ENCODE peak calls at places on chromosomes 3 and 15, in nine cellular contexts. S is ovary, E is AG04450, K is IMR-90, P is PC-9, Z is pancreas, H is psoas muscle, M is HL-60, U is OCI-LY7. C is an unnamed sample.

GRCh38 chr15:43912991-43913927 is 86.5 kb downstream of the WDR76 start:
- DNase-seq in S (no peak), E (peak; percentile 90), K (peak; percentile 99), P (peak; percentile 86), Z (no peak), H (no peak), M (no peak), U (no peak), C (no peak)

GRCh38 chr3:128619146-128619890 is 31.3 kb downstream of the RPN1 start:
- DNase-seq in S (no peak), E (peak; percentile 67), K (peak; percentile 96), P (no peak), Z (no peak), H (no peak), M (peak; percentile 82), U (no peak), C (no peak)

GRCh38 chr15:79437275-79438000 is 5.3 kb downstream of the MINAR1 start:
- DNase-seq in S (no peak), E (no peak), K (no peak), P (no peak), Z (no peak), H (no peak), M (no peak), U (no peak), C (no peak)

GRCh38 chr15:29860872-29861271 is 38.6 kb upstream of the TJP1 start:
- DNase-seq in S (no peak), E (no peak), K (peak; percentile 37), P (no peak), Z (no peak), H (no peak), M (no peak), U (no peak), C (no peak)

GRCh38 chr15:63930034-63930433 is 96.3 kb upstream of the HERC1 start:
- DNase-seq in S (no peak), E (no peak), K (no peak), P (no peak), Z (no peak), H (no peak), M (no peak), U (no peak), C (no peak)

GRCh38 chr15:78697449-78697848 is 56.4 kb upstream of the CHRNB4 start:
- DNase-seq in S (no peak), E (no peak), K (no peak), P (no peak), Z (no peak), H (no peak), M (no peak), U (no peak), C (no peak)

GRCh38 chr3:122024800-122025199 is 2.8 kb upstream of the ILDR1 start:
- DNase-seq in S (no peak), E (no peak), K (no peak), P (no peak), Z (no peak), H (no peak), M (no peak), U (no peak), C (no peak)

GRCh38 chr15:89179966-89180875 is 41.2 kb downstream of the RLBP1 start:
- DNase-seq in S (no peak), E (no peak), K (peak; percentile 32), P (no peak), Z (no peak), H (no peak), M (no peak), U (no peak), C (no peak)

GRCh38 chr3:46107682-46108081 is 80.4 kb upstream of the XCR1 start:
- DNase-seq in S (no peak), E (no peak), K (no peak), P (no peak), Z (no peak), H (no peak), M (no peak), U (no peak), C (no peak)

GRCh38 chr3:46102780-46103130 is 75.5 kb upstream of the XCR1 start:
- DNase-seq in S (no peak), E (no peak), K (no peak), P (no peak), Z (no peak), H (no peak), M (no peak), U (no peak), C (no peak)

GRCh38 chr3:46102059-46102779 is 74.9 kb upstream of the XCR1 start:
- DNase-seq in S (no peak), E (no peak), K (no peak), P (no peak), Z (no peak), H (no peak), M (no peak), U (no peak), C (no peak)

GRCh38 chr3:46104706-46105105 is 77.4 kb upstream of the XCR1 start:
- DNase-seq in S (no peak), E (no peak), K (no peak), P (peak; percentile 78), Z (no peak), H (no peak), M (no peak), U (no peak), C (no peak)

DNA sequence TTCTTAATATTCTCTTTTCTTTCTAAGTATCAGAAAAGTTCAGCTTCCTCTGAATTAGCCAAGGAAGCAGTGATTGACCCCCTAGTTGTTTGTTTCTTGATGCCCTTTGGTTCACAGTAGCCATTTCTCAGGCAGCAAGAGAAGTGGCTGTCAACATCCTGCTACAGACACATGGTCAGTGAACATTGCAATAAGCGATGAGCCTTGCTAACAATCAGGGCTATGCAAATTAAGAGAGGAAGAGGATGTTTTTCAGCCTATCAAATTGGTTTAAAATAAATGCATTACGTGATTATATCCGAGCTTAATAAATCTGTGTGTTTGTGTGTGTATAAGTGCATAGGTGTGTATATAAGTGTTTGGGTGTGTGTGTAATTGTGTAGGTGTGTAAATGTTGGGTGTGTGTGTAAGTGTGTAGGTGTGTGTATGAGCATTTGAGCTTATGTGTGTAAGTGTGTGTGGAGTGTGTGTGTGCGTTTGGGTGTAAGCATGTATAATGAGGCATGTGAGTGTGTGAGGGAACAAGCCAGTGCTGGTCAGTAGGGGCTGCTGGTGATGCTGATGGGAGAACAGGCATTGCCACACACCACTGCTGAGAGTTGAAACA is 78.1 kb upstream of the XCR1 start:
- DNase-seq in S (no peak), E (no peak), K (no peak), P (no peak), Z (no peak), H (no peak), M (no peak), U (peak; percentile 25), C (no peak)
- H3K27ac ChIP-seq in S (no peak overlapping the region), E (no peak overlapping the region), K (no peak overlapping the region), P (peak overlapping the region; percentile 49), Z (no peak overlapping the region), H (no peak overlapping the region), M (no peak overlapping the region), U (no peak overlapping the region), C (no peak overlapping the region)

GRCh38 chr15:82585072-82585471 is 44.8 kb upstream of the RPS17 start:
- DNase-seq in S (no peak), E (no peak), K (peak; percentile 45), P (no peak), Z (no peak), H (no peak), M (no peak), U (no peak), C (no peak)
- TF ChIP-seq CTCF in S (no peak), E (peak; percentile 17), K (peak; percentile 30), P (no peak), Z (no peak), H (no peak), M (no peak), U (peak; percentile 32), C (no peak)

DNA sequence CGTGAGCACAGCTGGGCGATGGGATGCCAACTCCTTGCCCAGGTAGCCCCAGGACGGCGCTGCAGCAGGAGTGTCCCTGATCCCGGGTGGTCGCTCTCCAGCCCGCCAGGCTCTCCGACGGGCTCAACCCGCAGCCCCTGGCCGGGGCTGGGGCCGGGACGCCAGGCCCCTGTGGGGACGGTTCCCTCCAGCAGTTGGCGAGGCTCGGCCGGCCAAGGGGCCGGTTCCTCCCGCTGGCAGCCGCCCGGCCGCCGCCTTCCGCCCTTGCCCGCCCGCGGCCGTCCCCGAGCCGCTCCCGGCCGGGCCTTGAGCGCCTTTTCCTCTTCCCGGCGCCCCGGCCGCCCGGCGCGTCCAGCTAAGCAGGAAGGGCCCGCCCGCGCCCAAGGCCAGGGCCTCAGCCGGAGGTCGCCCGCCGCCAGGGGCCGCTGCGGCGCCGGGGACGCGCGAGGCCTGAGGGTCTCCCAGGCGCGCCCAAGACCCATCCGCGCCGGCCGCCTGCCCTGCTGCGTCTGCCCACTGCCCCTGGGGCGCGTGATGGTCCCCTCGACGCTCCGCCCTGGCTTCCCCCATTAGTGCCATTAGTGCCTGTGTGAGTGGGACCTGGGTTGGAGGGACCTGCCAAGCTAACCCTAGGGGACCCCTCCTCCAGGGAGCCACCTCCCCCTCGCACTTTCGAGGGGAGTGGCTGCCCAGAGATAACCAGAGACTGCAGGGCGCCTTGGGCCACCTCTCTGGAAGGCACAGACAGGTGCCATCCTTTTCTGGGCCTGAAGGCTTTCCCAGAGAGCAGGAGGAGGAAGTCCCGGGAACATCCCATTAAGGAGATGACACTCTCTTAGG is 106.4 kb downstream of the FBLN2 start:
- DNase-seq in S (peak; percentile 57), E (no peak), K (peak; percentile 18), P (no peak), Z (no peak), H (no peak), M (no peak), U (no peak), C (no peak)
- H3K27ac ChIP-seq in S (no peak overlapping the region), E (no peak overlapping the region), K (no peak overlapping the region), P (no peak overlapping the region), Z (no peak overlapping the region), H (no peak overlapping the region), M (no peak overlapping the region), U (no peak overlapping the region), C (no peak overlapping the region)

GRCh38 chr3:59143447-59143846 is 93.6 kb upstream of the CFAP20DC start:
- DNase-seq in S (no peak), E (no peak), K (no peak), P (no peak), Z (no peak), H (no peak), M (no peak), U (no peak), C (no peak)
- TF ChIP-seq CTCF in S (no peak), E (peak; percentile 36), K (no peak), P (no peak), Z (no peak), H (no peak), M (no peak), U (peak; percentile 19), C (no peak)

C was measured in thoracic aorta.